ENCODE peak calls at places on chromosomes 13 and 19, in seven cellular contexts. One of them, this sample, is unnamed.

GRCh38 chr13:101985321-101985720 is 416.5 kb downstream of the FGF14 start:
- DNase-seq in B cell: no peak
- DNase-seq in GM20000: no peak
- DNase-seq in HFFc6: no peak
- DNase-seq in AG04449: no peak
- DNase-seq in right lobe of liver: no peak
- DNase-seq in astrocyte of the spinal cord: peak
- DNase-seq in this sample: no peak

GRCh38 chr13:68745517-68745916 is 1362.1 kb upstream of the ATXN8OS start:
- DNase-seq in B cell: no peak
- DNase-seq in GM20000: no peak
- DNase-seq in HFFc6: no peak
- DNase-seq in AG04449: no peak
- DNase-seq in right lobe of liver: no peak
- DNase-seq in astrocyte of the spinal cord: no peak
- DNase-seq in this sample: no peak

GRCh38 chr13:30125422-30126073 is 181.8 kb downstream of the KATNAL1 start:
- DNase-seq in B cell: no peak
- DNase-seq in GM20000: no peak
- DNase-seq in HFFc6: peak
- DNase-seq in AG04449: peak
- DNase-seq in right lobe of liver: no peak
- DNase-seq in astrocyte of the spinal cord: peak
- DNase-seq in this sample: no peak

GRCh38 chr19:29793116-29793727 is 18.6 kb upstream of the CCNE1 start:
- DNase-seq in B cell: no peak
- DNase-seq in GM20000: no peak
- DNase-seq in HFFc6: no peak
- DNase-seq in AG04449: no peak
- DNase-seq in right lobe of liver: peak
- DNase-seq in astrocyte of the spinal cord: no peak
- DNase-seq in this sample: peak

GRCh38 chr13:99414048-99414995 is 87.0 kb upstream of the TM9SF2 start:
- DNase-seq in B cell: no peak
- DNase-seq in GM20000: no peak
- DNase-seq in HFFc6: no peak
- DNase-seq in AG04449: no peak
- DNase-seq in right lobe of liver: no peak
- DNase-seq in astrocyte of the spinal cord: no peak
- DNase-seq in this sample: no peak

GRCh38 chr19:1622007-1622406 is 16.7 kb upstream of the UQCR11 start:
- DNase-seq in B cell: no peak
- DNase-seq in GM20000: peak
- DNase-seq in HFFc6: no peak
- DNase-seq in AG04449: no peak
- DNase-seq in right lobe of liver: no peak
- DNase-seq in astrocyte of the spinal cord: no peak
- DNase-seq in this sample: no peak

GRCh38 chr19:55836340-55836739 is at the start of gene NLRP4:
- DNase-seq in B cell: no peak
- DNase-seq in GM20000: no peak
- DNase-seq in HFFc6: no peak
- DNase-seq in AG04449: no peak
- DNase-seq in right lobe of liver: no peak
- DNase-seq in astrocyte of the spinal cord: no peak
- DNase-seq in this sample: no peak

GRCh38 chr19:15937771-15938170 is 3.4 kb upstream of the CYP4F11 start:
- DNase-seq in B cell: no peak
- DNase-seq in GM20000: no peak
- DNase-seq in HFFc6: no peak
- DNase-seq in AG04449: no peak
- DNase-seq in right lobe of liver: no peak
- DNase-seq in astrocyte of the spinal cord: no peak
- DNase-seq in this sample: no peak

GRCh38 chr13:62512194-62513141 is 1096.8 kb upstream of the PCDH20 start:
- DNase-seq in B cell: no peak
- DNase-seq in GM20000: peak
- DNase-seq in HFFc6: no peak
- DNase-seq in AG04449: no peak
- DNase-seq in right lobe of liver: peak
- DNase-seq in astrocyte of the spinal cord: peak
- DNase-seq in this sample: peak

GRCh38 chr19:51771369-51771768 is 10.4 kb downstream of the FPR2 start:
- DNase-seq in B cell: no peak
- DNase-seq in GM20000: no peak
- DNase-seq in HFFc6: no peak
- DNase-seq in AG04449: no peak
- DNase-seq in right lobe of liver: no peak
- DNase-seq in astrocyte of the spinal cord: no peak
- DNase-seq in this sample: no peak

GRCh38 chr13:73035660-73036059 is 23.1 kb upstream of the KLF5 start:
- DNase-seq in B cell: no peak
- DNase-seq in GM20000: no peak
- DNase-seq in HFFc6: no peak
- DNase-seq in AG04449: no peak
- DNase-seq in right lobe of liver: no peak
- DNase-seq in astrocyte of the spinal cord: no peak
- DNase-seq in this sample: no peak

GRCh38 chr13:113299951-113300350 is 2.9 kb downstream of the LAMP1 start:
- DNase-seq in B cell: no peak
- DNase-seq in GM20000: peak
- DNase-seq in HFFc6: no peak
- DNase-seq in AG04449: no peak
- DNase-seq in right lobe of liver: peak
- DNase-seq in astrocyte of the spinal cord: no peak
- DNase-seq in this sample: no peak

GRCh38 chr13:47334173-47334572 is 437.3 kb upstream of the HTR2A start:
- DNase-seq in B cell: no peak
- DNase-seq in GM20000: no peak
- DNase-seq in HFFc6: peak
- DNase-seq in AG04449: peak
- DNase-seq in right lobe of liver: no peak
- DNase-seq in astrocyte of the spinal cord: peak
- DNase-seq in this sample: no peak

GRCh38 chr19:13396256-13397080 is 109.8 kb downstream of the CACNA1A start:
- DNase-seq in B cell: no peak
- DNase-seq in GM20000: no peak
- DNase-seq in HFFc6: peak
- DNase-seq in AG04449: no peak
- DNase-seq in right lobe of liver: peak
- DNase-seq in astrocyte of the spinal cord: peak
- DNase-seq in this sample: no peak

GRCh38 chr13:75178436-75178835 is 303.5 kb downstream of the TBC1D4 start:
- DNase-seq in B cell: no peak
- DNase-seq in GM20000: no peak
- DNase-seq in HFFc6: no peak
- DNase-seq in AG04449: no peak
- DNase-seq in right lobe of liver: no peak
- DNase-seq in astrocyte of the spinal cord: no peak
- DNase-seq in this sample: no peak

GRCh38 chr13:101453784-101454201 is 1.3 kb downstream of the ITGBL1 start:
- DNase-seq in B cell: no peak
- DNase-seq in GM20000: peak
- DNase-seq in HFFc6: no peak
- DNase-seq in AG04449: no peak
- DNase-seq in right lobe of liver: no peak
- DNase-seq in astrocyte of the spinal cord: no peak
- DNase-seq in this sample: no peak

GRCh38 chr19:1453525-1454371 is 3.8 kb downstream of the APC2 start:
- DNase-seq in B cell: no peak
- DNase-seq in GM20000: no peak
- DNase-seq in HFFc6: no peak
- DNase-seq in AG04449: no peak
- DNase-seq in right lobe of liver: no peak
- DNase-seq in astrocyte of the spinal cord: no peak
- DNase-seq in this sample: no peak

GRCh38 chr13:95535243-95535642 is 17.3 kb upstream of the CLDN10 start:
- DNase-seq in B cell: no peak
- DNase-seq in GM20000: no peak
- DNase-seq in HFFc6: peak
- DNase-seq in AG04449: no peak
- DNase-seq in right lobe of liver: no peak
- DNase-seq in astrocyte of the spinal cord: peak
- DNase-seq in this sample: no peak

DNA sequence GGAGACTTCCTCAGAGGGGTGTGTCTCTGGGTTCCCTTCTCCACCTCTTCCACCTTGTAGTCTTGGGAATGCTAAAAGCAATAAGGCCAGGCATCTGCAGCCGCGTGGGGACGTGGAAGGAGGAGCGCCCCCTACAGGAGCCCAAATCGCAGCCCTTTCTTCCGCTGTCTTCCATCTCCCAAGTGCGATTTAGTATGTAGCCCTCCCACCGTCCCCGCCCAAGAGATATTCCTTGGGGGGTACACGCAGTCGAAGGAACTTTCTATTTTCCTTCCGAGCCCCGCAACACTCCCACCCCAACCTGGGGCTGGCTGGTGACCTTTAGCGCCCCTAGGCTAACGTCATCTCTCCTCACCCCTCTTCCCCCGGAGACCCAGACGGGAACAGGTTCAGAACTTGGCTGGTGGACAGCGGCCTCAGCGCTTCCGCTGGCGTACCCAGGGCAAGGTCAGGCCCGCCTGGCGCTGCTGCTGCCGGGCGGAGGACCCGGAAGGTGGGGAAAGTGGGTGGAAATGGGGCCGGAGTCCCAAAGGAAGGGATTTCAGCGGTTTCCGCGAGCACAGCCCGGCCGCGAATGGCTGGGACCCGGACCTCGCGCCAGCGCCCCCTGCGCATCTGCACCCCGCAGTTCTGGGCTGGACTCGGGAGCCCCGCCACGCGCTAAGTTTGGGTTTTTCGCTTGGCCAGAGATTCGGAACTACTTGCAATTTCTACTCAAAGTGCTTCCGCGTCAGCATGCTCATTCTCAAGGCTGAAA is 2.1 kb upstream of the PCDH8 start:
- DNase-seq in B cell: peak
- DNase-seq in GM20000: peak
- DNase-seq in HFFc6: no peak
- DNase-seq in AG04449: no peak
- DNase-seq in right lobe of liver: peak
- DNase-seq in astrocyte of the spinal cord: peak
- DNase-seq in this sample: no peak
- TF ChIP-seq CTCF in B cell: no peak
- TF ChIP-seq CTCF in GM20000: no peak
- TF ChIP-seq CTCF in HFFc6: peak
- TF ChIP-seq CTCF in AG04449: no peak
- TF ChIP-seq CTCF in right lobe of liver: no peak
- TF ChIP-seq CTCF in astrocyte of the spinal cord: peak
- TF ChIP-seq CTCF in this sample: peak

GRCh38 chr19:49918089-49918488 is 10.9 kb upstream of the ATF5 start:
- DNase-seq in B cell: no peak
- DNase-seq in GM20000: no peak
- DNase-seq in HFFc6: no peak
- DNase-seq in AG04449: no peak
- DNase-seq in right lobe of liver: no peak
- DNase-seq in astrocyte of the spinal cord: no peak
- DNase-seq in this sample: no peak

GRCh38 chr19:49913720-49914119 is 15.3 kb upstream of the ATF5 start:
- DNase-seq in B cell: no peak
- DNase-seq in GM20000: no peak
- DNase-seq in HFFc6: no peak
- DNase-seq in AG04449: no peak
- DNase-seq in right lobe of liver: no peak
- DNase-seq in astrocyte of the spinal cord: no peak
- DNase-seq in this sample: no peak

GRCh38 chr19:49912965-49913685 is 15.9 kb upstream of the ATF5 start:
- DNase-seq in B cell: no peak
- DNase-seq in GM20000: no peak
- DNase-seq in HFFc6: no peak
- DNase-seq in AG04449: no peak
- DNase-seq in right lobe of liver: no peak
- DNase-seq in astrocyte of the spinal cord: no peak
- DNase-seq in this sample: no peak

GRCh38 chr19:49916839-49917733 is 11.9 kb upstream of the ATF5 start:
- DNase-seq in B cell: no peak
- DNase-seq in GM20000: no peak
- DNase-seq in HFFc6: no peak
- DNase-seq in AG04449: no peak
- DNase-seq in right lobe of liver: peak
- DNase-seq in astrocyte of the spinal cord: no peak
- DNase-seq in this sample: no peak

DNA sequence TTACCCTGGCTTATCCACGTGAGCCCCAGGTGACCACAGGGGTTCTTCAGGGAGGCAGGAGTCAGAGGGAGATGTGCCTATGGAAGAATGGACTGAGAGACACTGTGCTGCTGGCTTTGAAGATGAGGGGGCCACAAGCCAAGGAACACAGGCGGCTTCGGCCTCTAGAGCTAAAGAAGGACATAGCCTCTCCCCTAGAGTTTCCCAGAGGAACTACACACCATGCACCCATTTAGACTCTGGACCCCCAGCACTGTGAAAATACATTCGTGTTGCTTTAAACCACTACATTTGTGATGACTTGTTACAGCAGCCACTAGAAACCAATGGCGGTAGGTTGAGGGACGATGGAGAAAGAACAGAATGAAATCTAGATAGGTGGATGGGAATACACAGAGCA is 13.7 kb upstream of the ATF5 start:
- DNase-seq in B cell: no peak
- DNase-seq in GM20000: no peak
- DNase-seq in HFFc6: no peak
- DNase-seq in AG04449: no peak
- DNase-seq in right lobe of liver: no peak
- DNase-seq in astrocyte of the spinal cord: no peak
- DNase-seq in this sample: no peak
- TF ChIP-seq CTCF in B cell: no peak
- TF ChIP-seq CTCF in GM20000: no peak
- TF ChIP-seq CTCF in HFFc6: peak
- TF ChIP-seq CTCF in AG04449: no peak
- TF ChIP-seq CTCF in right lobe of liver: no peak
- TF ChIP-seq CTCF in astrocyte of the spinal cord: no peak
- TF ChIP-seq CTCF in this sample: peak

GRCh38 chr19:18895038-18895827 is 725 bp downstream of the CERS1 start:
- DNase-seq in B cell: peak
- DNase-seq in GM20000: peak
- DNase-seq in HFFc6: peak
- DNase-seq in AG04449: no peak
- DNase-seq in right lobe of liver: no peak
- DNase-seq in astrocyte of the spinal cord: peak
- DNase-seq in this sample: no peak
- TF ChIP-seq CTCF in B cell: no peak
- TF ChIP-seq CTCF in GM20000: no peak
- TF ChIP-seq CTCF in HFFc6: peak
- TF ChIP-seq CTCF in AG04449: peak
- TF ChIP-seq CTCF in right lobe of liver: peak
- TF ChIP-seq CTCF in astrocyte of the spinal cord: peak
- TF ChIP-seq CTCF in this sample: peak

DNA sequence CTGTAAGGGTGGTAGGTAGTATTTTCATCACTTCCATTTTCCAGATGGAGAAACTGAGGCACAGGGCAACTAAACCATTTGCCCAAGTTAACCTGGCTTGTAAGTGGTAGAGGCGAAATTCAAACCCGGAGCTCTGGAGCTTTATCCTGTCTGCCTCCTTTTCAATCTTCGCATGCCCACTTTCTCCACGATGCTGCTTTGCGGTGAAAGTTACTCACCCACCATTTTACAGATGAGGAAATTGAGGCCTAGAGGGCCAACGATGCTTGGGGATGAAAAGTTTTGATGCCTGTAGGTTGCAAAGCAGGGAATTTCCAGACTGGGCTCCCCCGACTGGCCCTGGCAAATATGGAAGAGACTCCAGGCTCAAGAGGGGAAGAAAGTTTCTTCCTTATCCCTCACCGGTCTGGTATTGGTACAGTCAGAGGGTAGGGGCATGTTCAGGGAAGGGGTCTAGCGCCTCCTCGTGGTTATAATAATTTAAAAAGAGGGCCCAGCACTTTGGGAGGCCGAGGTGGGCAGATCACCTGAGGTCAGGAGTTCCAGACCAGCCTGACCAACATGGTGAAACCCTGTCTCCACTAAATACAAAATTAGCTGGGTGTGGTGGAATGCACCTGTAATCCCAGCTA is 1.9 kb upstream of the SH2D3A start:
- DNase-seq in B cell: no peak
- DNase-seq in GM20000: no peak
- DNase-seq in HFFc6: no peak
- DNase-seq in AG04449: no peak
- DNase-seq in right lobe of liver: no peak
- DNase-seq in astrocyte of the spinal cord: no peak
- DNase-seq in this sample: no peak
- TF ChIP-seq CTCF in B cell: peak
- TF ChIP-seq CTCF in GM20000: no peak
- TF ChIP-seq CTCF in HFFc6: peak
- TF ChIP-seq CTCF in AG04449: no peak
- TF ChIP-seq CTCF in right lobe of liver: no peak
- TF ChIP-seq CTCF in astrocyte of the spinal cord: no peak
- TF ChIP-seq CTCF in this sample: peak

This sample was measured in chondrocyte.